ENCODE peak calls at places on chromosomes 2 and 18, in ten cellular contexts. One of them, this sample, is unnamed.

GRCh38 chr2:238425505-238425978 is 1.2 kb upstream of the ASB1 start:
- DNase-seq in T-cell: no peak
- DNase-seq in activated naive CD4-positive, alpha-beta T cell treated with anti-CD3 and anti-CD28 coated beads for 36 hours: no peak
- DNase-seq in stimulated activated CD4-positive, alpha-beta T cell treated with anti-CD3 and anti-CD28 coated beads, Interleukin-1b, Interleukin-23, amount 100 ng/mL, for 48 hours: no peak
- DNase-seq in NCI-H510A treated with DMSO at 0.1 percent for 48 hours: peak
- DNase-seq in stimulated activated CD8-positive, alpha-beta memory T cell treated with anti-CD3 and anti-CD28 coated beads, Interleukin-15, amount 100 ng/mL, for 24 hours: no peak
- DNase-seq in HuH-7.5: no peak
- DNase-seq in RWPE1: no peak
- DNase-seq in T-helper 9 cell: no peak
- DNase-seq in H9: no peak
- DNase-seq in this sample: no peak

GRCh38 chr2:110674620-110675555 is 3.0 kb downstream of the BUB1 start:
- DNase-seq in T-cell: no peak
- DNase-seq in T-helper 9 cell: no peak
- DNase-seq in HuH-7.5: no peak
- DNase-seq in RWPE1: peak
- DNase-seq in NCI-H510A treated with DMSO at 0.1 percent for 48 hours: peak
- DNase-seq in activated naive CD4-positive, alpha-beta T cell treated with anti-CD3 and anti-CD28 coated beads for 36 hours: peak
- DNase-seq in H9: no peak
- DNase-seq in stimulated activated CD8-positive, alpha-beta memory T cell treated with anti-CD3 and anti-CD28 coated beads, Interleukin-15, amount 100 ng/mL, for 24 hours: no peak
- DNase-seq in stimulated activated CD4-positive, alpha-beta T cell treated with anti-CD3 and anti-CD28 coated beads, Interleukin-1b, Interleukin-23, amount 100 ng/mL, for 48 hours: no peak
- DNase-seq in this sample: peak

GRCh38 chr2:113357071-113357470 is 78.3 kb upstream of the PAX8 start:
- DNase-seq in H9: no peak
- DNase-seq in HuH-7.5: no peak
- DNase-seq in stimulated activated CD4-positive, alpha-beta T cell treated with anti-CD3 and anti-CD28 coated beads, Interleukin-1b, Interleukin-23, amount 100 ng/mL, for 48 hours: peak
- DNase-seq in NCI-H510A treated with DMSO at 0.1 percent for 48 hours: no peak
- DNase-seq in T-cell: no peak
- DNase-seq in stimulated activated CD8-positive, alpha-beta memory T cell treated with anti-CD3 and anti-CD28 coated beads, Interleukin-15, amount 100 ng/mL, for 24 hours: no peak
- DNase-seq in RWPE1: no peak
- DNase-seq in activated naive CD4-positive, alpha-beta T cell treated with anti-CD3 and anti-CD28 coated beads for 36 hours: no peak
- DNase-seq in T-helper 9 cell: no peak
- DNase-seq in this sample: no peak

GRCh38 chr2:138223321-138223720 is 259.0 kb downstream of the HNMT start:
- DNase-seq in stimulated activated CD8-positive, alpha-beta memory T cell treated with anti-CD3 and anti-CD28 coated beads, Interleukin-15, amount 100 ng/mL, for 24 hours: no peak
- DNase-seq in T-cell: no peak
- DNase-seq in NCI-H510A treated with DMSO at 0.1 percent for 48 hours: no peak
- DNase-seq in stimulated activated CD4-positive, alpha-beta T cell treated with anti-CD3 and anti-CD28 coated beads, Interleukin-1b, Interleukin-23, amount 100 ng/mL, for 48 hours: no peak
- DNase-seq in activated naive CD4-positive, alpha-beta T cell treated with anti-CD3 and anti-CD28 coated beads for 36 hours: no peak
- DNase-seq in H9: no peak
- DNase-seq in RWPE1: peak
- DNase-seq in T-helper 9 cell: no peak
- DNase-seq in HuH-7.5: no peak
- DNase-seq in this sample: no peak

GRCh38 chr2:44934521-44934961 is 7.0 kb upstream of the SIX3 start:
- DNase-seq in stimulated activated CD8-positive, alpha-beta memory T cell treated with anti-CD3 and anti-CD28 coated beads, Interleukin-15, amount 100 ng/mL, for 24 hours: no peak
- DNase-seq in RWPE1: no peak
- DNase-seq in HuH-7.5: no peak
- DNase-seq in H9: peak
- DNase-seq in T-cell: no peak
- DNase-seq in T-helper 9 cell: no peak
- DNase-seq in activated naive CD4-positive, alpha-beta T cell treated with anti-CD3 and anti-CD28 coated beads for 36 hours: no peak
- DNase-seq in NCI-H510A treated with DMSO at 0.1 percent for 48 hours: no peak
- DNase-seq in stimulated activated CD4-positive, alpha-beta T cell treated with anti-CD3 and anti-CD28 coated beads, Interleukin-1b, Interleukin-23, amount 100 ng/mL, for 48 hours: no peak
- DNase-seq in this sample: no peak

GRCh38 chr2:26764078-26764887 is at the start of gene SLC35F6:
- DNase-seq in RWPE1: peak
- DNase-seq in stimulated activated CD8-positive, alpha-beta memory T cell treated with anti-CD3 and anti-CD28 coated beads, Interleukin-15, amount 100 ng/mL, for 24 hours: peak
- DNase-seq in stimulated activated CD4-positive, alpha-beta T cell treated with anti-CD3 and anti-CD28 coated beads, Interleukin-1b, Interleukin-23, amount 100 ng/mL, for 48 hours: peak
- DNase-seq in HuH-7.5: peak
- DNase-seq in H9: peak
- DNase-seq in NCI-H510A treated with DMSO at 0.1 percent for 48 hours: peak
- DNase-seq in T-helper 9 cell: peak
- DNase-seq in activated naive CD4-positive, alpha-beta T cell treated with anti-CD3 and anti-CD28 coated beads for 36 hours: peak
- DNase-seq in T-cell: peak
- DNase-seq in this sample: peak

GRCh38 chr2:233460726-233461431 is 105.7 kb downstream of the USP40 start:
- DNase-seq in RWPE1: no peak
- DNase-seq in stimulated activated CD8-positive, alpha-beta memory T cell treated with anti-CD3 and anti-CD28 coated beads, Interleukin-15, amount 100 ng/mL, for 24 hours: no peak
- DNase-seq in H9: no peak
- DNase-seq in T-cell: no peak
- DNase-seq in NCI-H510A treated with DMSO at 0.1 percent for 48 hours: no peak
- DNase-seq in T-helper 9 cell: no peak
- DNase-seq in activated naive CD4-positive, alpha-beta T cell treated with anti-CD3 and anti-CD28 coated beads for 36 hours: no peak
- DNase-seq in stimulated activated CD4-positive, alpha-beta T cell treated with anti-CD3 and anti-CD28 coated beads, Interleukin-1b, Interleukin-23, amount 100 ng/mL, for 48 hours: no peak
- DNase-seq in HuH-7.5: peak
- DNase-seq in this sample: no peak

GRCh38 chr2:2260691-2261268 is 70.3 kb downstream of the MYT1L start:
- DNase-seq in T-cell: no peak
- DNase-seq in T-helper 9 cell: no peak
- DNase-seq in HuH-7.5: no peak
- DNase-seq in activated naive CD4-positive, alpha-beta T cell treated with anti-CD3 and anti-CD28 coated beads for 36 hours: no peak
- DNase-seq in RWPE1: no peak
- DNase-seq in stimulated activated CD8-positive, alpha-beta memory T cell treated with anti-CD3 and anti-CD28 coated beads, Interleukin-15, amount 100 ng/mL, for 24 hours: no peak
- DNase-seq in H9: no peak
- DNase-seq in stimulated activated CD4-positive, alpha-beta T cell treated with anti-CD3 and anti-CD28 coated beads, Interleukin-1b, Interleukin-23, amount 100 ng/mL, for 48 hours: no peak
- DNase-seq in NCI-H510A treated with DMSO at 0.1 percent for 48 hours: no peak
- DNase-seq in this sample: no peak

GRCh38 chr2:11446733-11447248 is 19.2 kb downstream of the E2F6 start:
- DNase-seq in H9: peak
- DNase-seq in RWPE1: peak
- DNase-seq in T-helper 9 cell: peak
- DNase-seq in NCI-H510A treated with DMSO at 0.1 percent for 48 hours: peak
- DNase-seq in stimulated activated CD4-positive, alpha-beta T cell treated with anti-CD3 and anti-CD28 coated beads, Interleukin-1b, Interleukin-23, amount 100 ng/mL, for 48 hours: peak
- DNase-seq in T-cell: no peak
- DNase-seq in activated naive CD4-positive, alpha-beta T cell treated with anti-CD3 and anti-CD28 coated beads for 36 hours: peak
- DNase-seq in HuH-7.5: peak
- DNase-seq in stimulated activated CD8-positive, alpha-beta memory T cell treated with anti-CD3 and anti-CD28 coated beads, Interleukin-15, amount 100 ng/mL, for 24 hours: no peak
- DNase-seq in this sample: peak

GRCh38 chr2:203876328-203876727 is 8.8 kb downstream of the CTLA4 start:
- DNase-seq in RWPE1: no peak
- DNase-seq in T-helper 9 cell: no peak
- DNase-seq in H9: no peak
- DNase-seq in stimulated activated CD8-positive, alpha-beta memory T cell treated with anti-CD3 and anti-CD28 coated beads, Interleukin-15, amount 100 ng/mL, for 24 hours: no peak
- DNase-seq in HuH-7.5: no peak
- DNase-seq in stimulated activated CD4-positive, alpha-beta T cell treated with anti-CD3 and anti-CD28 coated beads, Interleukin-1b, Interleukin-23, amount 100 ng/mL, for 48 hours: no peak
- DNase-seq in activated naive CD4-positive, alpha-beta T cell treated with anti-CD3 and anti-CD28 coated beads for 36 hours: no peak
- DNase-seq in NCI-H510A treated with DMSO at 0.1 percent for 48 hours: no peak
- DNase-seq in T-cell: no peak
- DNase-seq in this sample: no peak

GRCh38 chr2:15205562-15205961 is 355.6 kb downstream of the NBAS start:
- DNase-seq in RWPE1: no peak
- DNase-seq in H9: no peak
- DNase-seq in HuH-7.5: no peak
- DNase-seq in activated naive CD4-positive, alpha-beta T cell treated with anti-CD3 and anti-CD28 coated beads for 36 hours: no peak
- DNase-seq in stimulated activated CD8-positive, alpha-beta memory T cell treated with anti-CD3 and anti-CD28 coated beads, Interleukin-15, amount 100 ng/mL, for 24 hours: no peak
- DNase-seq in stimulated activated CD4-positive, alpha-beta T cell treated with anti-CD3 and anti-CD28 coated beads, Interleukin-1b, Interleukin-23, amount 100 ng/mL, for 48 hours: no peak
- DNase-seq in T-cell: no peak
- DNase-seq in NCI-H510A treated with DMSO at 0.1 percent for 48 hours: no peak
- DNase-seq in T-helper 9 cell: no peak
- DNase-seq in this sample: no peak

GRCh38 chr18:22946841-22947240 is 13.7 kb downstream of the RBBP8 start:
- DNase-seq in stimulated activated CD4-positive, alpha-beta T cell treated with anti-CD3 and anti-CD28 coated beads, Interleukin-1b, Interleukin-23, amount 100 ng/mL, for 48 hours: no peak
- DNase-seq in H9: no peak
- DNase-seq in HuH-7.5: no peak
- DNase-seq in T-cell: no peak
- DNase-seq in T-helper 9 cell: no peak
- DNase-seq in activated naive CD4-positive, alpha-beta T cell treated with anti-CD3 and anti-CD28 coated beads for 36 hours: no peak
- DNase-seq in stimulated activated CD8-positive, alpha-beta memory T cell treated with anti-CD3 and anti-CD28 coated beads, Interleukin-15, amount 100 ng/mL, for 24 hours: no peak
- DNase-seq in RWPE1: no peak
- DNase-seq in NCI-H510A treated with DMSO at 0.1 percent for 48 hours: no peak
- DNase-seq in this sample: no peak

GRCh38 chr2:236871500-236872001 is 214.1 kb upstream of the COPS8 start:
- DNase-seq in activated naive CD4-positive, alpha-beta T cell treated with anti-CD3 and anti-CD28 coated beads for 36 hours: no peak
- DNase-seq in RWPE1: peak
- DNase-seq in HuH-7.5: no peak
- DNase-seq in stimulated activated CD4-positive, alpha-beta T cell treated with anti-CD3 and anti-CD28 coated beads, Interleukin-1b, Interleukin-23, amount 100 ng/mL, for 48 hours: no peak
- DNase-seq in T-helper 9 cell: no peak
- DNase-seq in NCI-H510A treated with DMSO at 0.1 percent for 48 hours: peak
- DNase-seq in T-cell: no peak
- DNase-seq in stimulated activated CD8-positive, alpha-beta memory T cell treated with anti-CD3 and anti-CD28 coated beads, Interleukin-15, amount 100 ng/mL, for 24 hours: no peak
- DNase-seq in H9: no peak
- DNase-seq in this sample: no peak

GRCh38 chr2:203720011-203720410 is 13.6 kb downstream of the CD28 start:
- DNase-seq in H9: no peak
- DNase-seq in NCI-H510A treated with DMSO at 0.1 percent for 48 hours: peak
- DNase-seq in stimulated activated CD8-positive, alpha-beta memory T cell treated with anti-CD3 and anti-CD28 coated beads, Interleukin-15, amount 100 ng/mL, for 24 hours: no peak
- DNase-seq in T-cell: no peak
- DNase-seq in HuH-7.5: no peak
- DNase-seq in T-helper 9 cell: no peak
- DNase-seq in stimulated activated CD4-positive, alpha-beta T cell treated with anti-CD3 and anti-CD28 coated beads, Interleukin-1b, Interleukin-23, amount 100 ng/mL, for 48 hours: no peak
- DNase-seq in activated naive CD4-positive, alpha-beta T cell treated with anti-CD3 and anti-CD28 coated beads for 36 hours: peak
- DNase-seq in RWPE1: no peak
- DNase-seq in this sample: peak

GRCh38 chr2:152781210-152781609 is 62.8 kb downstream of the ARL6IP6 start:
- DNase-seq in T-helper 9 cell: no peak
- DNase-seq in HuH-7.5: no peak
- DNase-seq in stimulated activated CD8-positive, alpha-beta memory T cell treated with anti-CD3 and anti-CD28 coated beads, Interleukin-15, amount 100 ng/mL, for 24 hours: no peak
- DNase-seq in RWPE1: no peak
- DNase-seq in H9: no peak
- DNase-seq in T-cell: no peak
- DNase-seq in activated naive CD4-positive, alpha-beta T cell treated with anti-CD3 and anti-CD28 coated beads for 36 hours: no peak
- DNase-seq in stimulated activated CD4-positive, alpha-beta T cell treated with anti-CD3 and anti-CD28 coated beads, Interleukin-1b, Interleukin-23, amount 100 ng/mL, for 48 hours: no peak
- DNase-seq in NCI-H510A treated with DMSO at 0.1 percent for 48 hours: no peak
- DNase-seq in this sample: no peak